ENCODE peak calls at places on chromosomes 16 and 17, in nine cellular contexts. I is AG09319, T is A549, Q is lung, V is foreskin fibroblast, H is glutamatergic neuron, F is omental fat pad, W is tibial artery, L is breast epithelium. B is an unnamed sample.

GRCh38 chr16:19699472-19699871 is 18.6 kb downstream of the KNOP1 start:
- DNase-seq in I (no peak), T (no peak), Q (no peak), V (no peak), H (no peak), F (no peak), W (no peak), L (no peak), B (no peak)

GRCh38 chr16:75341934-75342811 is 90.7 kb upstream of the BCAR1 start:
- DNase-seq in I (no peak), T (no peak), Q (no peak), V (peak), H (no peak), F (no peak), W (no peak), L (no peak), B (no peak)

GRCh38 chr16:67537636-67538591 is 9.3 kb downstream of the RIPOR1 start:
- DNase-seq in I (no peak), T (no peak), Q (peak), V (no peak), H (peak), F (no peak), W (no peak), L (peak), B (no peak)

GRCh38 chr17:44324092-44324570 is 492 bp downstream of the SLC25A39 start:
- DNase-seq in I (no peak), T (no peak), Q (no peak), V (no peak), H (no peak), F (no peak), W (no peak), L (no peak), B (no peak)

GRCh38 chr16:15536813-15537212 is 102.4 kb downstream of the BMERB1 start:
- DNase-seq in I (no peak), T (no peak), Q (no peak), V (no peak), H (no peak), F (no peak), W (no peak), L (no peak), B (no peak)

GRCh38 chr17:73283841-73284282 is 22.2 kb upstream of the CPSF4L start:
- DNase-seq in I (no peak), T (no peak), Q (no peak), V (no peak), H (peak), F (no peak), W (peak), L (no peak), B (peak)

GRCh38 chr16:52629296-52629695 is 82.4 kb upstream of the TOX3 start:
- DNase-seq in I (no peak), T (no peak), Q (no peak), V (no peak), H (no peak), F (no peak), W (no peak), L (no peak), B (no peak)

GRCh38 chr16:15827299-15827698 is 29.5 kb downstream of the MYH11 start:
- DNase-seq in I (no peak), T (no peak), Q (no peak), V (no peak), H (no peak), F (no peak), W (peak), L (no peak), B (no peak)

GRCh38 chr17:60091908-60092331 is 13.2 kb upstream of the HEATR6 start:
- DNase-seq in I (no peak), T (no peak), Q (no peak), V (no peak), H (no peak), F (no peak), W (no peak), L (no peak), B (no peak)

GRCh38 chr17:29891131-29891530 is 38.9 kb downstream of the SSH2 start:
- DNase-seq in I (no peak), T (no peak), Q (no peak), V (no peak), H (no peak), F (no peak), W (no peak), L (no peak), B (no peak)

GRCh38 chr17:75876938-75877751 is 1.2 kb downstream of the TRIM47 start:
- DNase-seq in I (peak), T (peak), Q (peak), V (peak), H (no peak), F (peak), W (peak), L (peak), B (peak)
- TF ChIP-seq CTCF in I (peak), T (no peak), Q (peak), V (no peak), H (no peak), F (no peak), W (no peak), L (no peak), B (no peak)

DNA sequence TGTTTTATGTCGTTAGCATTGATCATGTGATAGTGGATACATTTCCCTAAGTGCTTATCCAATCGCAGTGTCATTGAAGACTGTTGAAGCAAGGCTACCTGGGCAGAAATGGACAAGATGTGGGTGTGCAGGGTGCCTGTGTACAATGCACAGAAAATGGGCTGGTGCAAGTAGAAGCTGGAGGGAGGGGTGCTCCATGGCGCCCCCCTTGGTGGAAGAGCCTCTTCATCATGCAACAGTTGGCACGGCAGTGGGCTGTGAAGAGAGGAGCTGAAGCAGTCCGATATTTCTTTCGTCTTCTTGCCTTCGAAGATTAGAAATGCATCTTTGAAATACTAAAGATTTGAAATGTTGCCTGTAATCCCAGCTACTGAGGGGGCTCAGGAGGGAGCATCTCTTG is 100.5 kb downstream of the PLCG2 start:
- DNase-seq in I (no peak), T (no peak), Q (no peak), V (no peak), H (no peak), F (no peak), W (no peak), L (no peak), B (no peak)
- TF ChIP-seq CTCF in I (peak), T (no peak), Q (no peak), V (no peak), H (peak), F (no peak), W (no peak), L (no peak), B (no peak)

GRCh38 chr17:58193641-58194259 is 1.2 kb downstream of the EPX start:
- DNase-seq in I (no peak), T (no peak), Q (no peak), V (no peak), H (no peak), F (no peak), W (no peak), L (no peak), B (no peak)
- TF ChIP-seq CTCF in I (no peak), T (no peak), Q (no peak), V (no peak), H (no peak), F (no peak), W (no peak), L (no peak), B (no peak)

GRCh38 chr17:82931696-82932060 is 91.9 kb upstream of the ZNF750 start:
- DNase-seq in I (peak), T (no peak), Q (no peak), V (peak), H (no peak), F (peak), W (peak), L (peak), B (peak)

GRCh38 chr17:82932146-82933005 is 92.6 kb upstream of the ZNF750 start:
- DNase-seq in I (peak), T (no peak), Q (no peak), V (peak), H (no peak), F (no peak), W (peak), L (peak), B (no peak)

GRCh38 chr17:82933006-82933310 is 93.1 kb upstream of the ZNF750 start:
- DNase-seq in I (no peak), T (no peak), Q (no peak), V (no peak), H (no peak), F (no peak), W (peak), L (peak), B (no peak)

GRCh38 chr17:82935944-82936767 is 96.3 kb upstream of the ZNF750 start:
- DNase-seq in I (no peak), T (no peak), Q (no peak), V (no peak), H (no peak), F (no peak), W (peak), L (peak), B (no peak)

GRCh38 chr17:82933911-82934310 is 94.1 kb upstream of the ZNF750 start:
- DNase-seq in I (no peak), T (no peak), Q (no peak), V (no peak), H (no peak), F (peak), W (peak), L (no peak), B (no peak)
- TF ChIP-seq CTCF in I (no peak), T (no peak), Q (no peak), V (no peak), H (no peak), F (no peak), W (no peak), L (no peak), B (no peak)

DNA sequence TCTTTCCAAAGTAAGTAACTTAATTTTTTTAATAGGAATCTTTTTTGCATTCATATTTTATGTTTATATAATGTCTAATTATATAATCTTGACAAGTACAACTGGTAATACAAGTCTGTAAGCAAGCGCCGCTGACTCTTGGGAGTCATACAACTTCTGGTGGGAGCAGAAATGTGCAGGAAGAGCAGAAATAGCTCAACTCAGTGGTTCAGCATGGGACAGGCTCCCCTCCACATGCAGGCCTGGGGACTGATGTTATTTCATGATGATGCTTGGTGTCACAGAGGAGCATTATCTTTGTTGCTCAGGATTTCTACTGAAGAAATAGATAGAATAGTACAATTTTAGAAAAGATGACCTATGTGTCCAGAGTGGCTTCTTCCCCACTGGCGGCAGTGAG is 10.7 kb downstream of the UQCRC2 start:
- DNase-seq in I (no peak), T (no peak), Q (no peak), V (no peak), H (no peak), F (no peak), W (no peak), L (no peak), B (no peak)
- TF ChIP-seq CTCF in I (no peak), T (no peak), Q (no peak), V (no peak), H (no peak), F (no peak), W (no peak), L (no peak), B (no peak)

GRCh38 chr16:76634847-76635697 is 357.9 kb downstream of the CNTNAP4 start:
- DNase-seq in I (no peak), T (no peak), Q (no peak), V (no peak), H (no peak), F (no peak), W (no peak), L (no peak), B (no peak)

GRCh38 chr16:76639685-76640289 is 362.6 kb downstream of the CNTNAP4 start:
- DNase-seq in I (no peak), T (peak), Q (no peak), V (no peak), H (peak), F (no peak), W (no peak), L (no peak), B (no peak)
- TF ChIP-seq CTCF in I (no peak), T (peak), Q (no peak), V (no peak), H (no peak), F (no peak), W (no peak), L (no peak), B (no peak)

DNA sequence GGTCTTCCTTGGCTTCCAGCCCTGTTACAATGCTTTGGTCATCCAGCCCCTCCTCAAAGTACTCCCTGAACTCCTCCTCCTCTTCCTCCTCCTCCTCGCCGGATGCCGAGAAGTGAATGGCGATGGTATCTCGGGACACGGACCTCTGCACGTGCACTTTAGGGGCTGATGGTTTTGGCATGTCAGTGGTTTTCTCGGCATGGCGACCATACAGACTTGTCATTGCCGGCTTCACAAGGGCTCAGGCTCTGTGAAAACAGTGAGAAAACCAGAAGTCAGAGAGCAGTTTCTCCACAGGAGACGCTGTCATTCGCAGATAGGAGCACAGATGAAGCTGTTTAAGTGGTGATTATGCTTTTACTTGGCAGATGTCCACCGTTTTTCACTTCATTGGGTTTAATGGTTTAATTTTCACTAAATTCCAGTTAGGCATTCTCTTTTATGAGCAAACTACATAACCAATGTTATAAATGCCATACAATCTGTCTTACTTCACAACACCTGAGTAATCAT is 49.0 kb downstream of the TEX2 start:
- DNase-seq in I (no peak), T (no peak), Q (no peak), V (no peak), H (no peak), F (no peak), W (no peak), L (no peak), B (no peak)
- TF ChIP-seq CTCF in I (no peak), T (no peak), Q (no peak), V (no peak), H (no peak), F (no peak), W (no peak), L (no peak), B (no peak)

GRCh38 chr16:47995354-47995753 is 160.4 kb downstream of the ABCC12 start:
- DNase-seq in I (no peak), T (no peak), Q (no peak), V (no peak), H (no peak), F (no peak), W (no peak), L (no peak), B (no peak)
- TF ChIP-seq CTCF in I (no peak), T (no peak), Q (no peak), V (no peak), H (no peak), F (no peak), W (no peak), L (no peak), B (no peak)

GRCh38 chr17:48503747-48504146 is 27.1 kb downstream of the HOXB1 start:
- DNase-seq in I (no peak), T (no peak), Q (no peak), V (no peak), H (no peak), F (no peak), W (no peak), L (no peak), B (no peak)

GRCh38 chr17:48502901-48503300 is 27.9 kb downstream of the HOXB1 start:
- DNase-seq in I (no peak), T (no peak), Q (no peak), V (no peak), H (no peak), F (no peak), W (no peak), L (no peak), B (no peak)

GRCh38 chr17:48505788-48506187 is 25.0 kb downstream of the HOXB1 start:
- DNase-seq in I (no peak), T (peak), Q (no peak), V (peak), H (no peak), F (no peak), W (no peak), L (no peak), B (no peak)

GRCh38 chr17:48504953-48505352 is 25.9 kb downstream of the HOXB1 start:
- DNase-seq in I (no peak), T (no peak), Q (no peak), V (no peak), H (no peak), F (no peak), W (no peak), L (no peak), B (no peak)

DNA sequence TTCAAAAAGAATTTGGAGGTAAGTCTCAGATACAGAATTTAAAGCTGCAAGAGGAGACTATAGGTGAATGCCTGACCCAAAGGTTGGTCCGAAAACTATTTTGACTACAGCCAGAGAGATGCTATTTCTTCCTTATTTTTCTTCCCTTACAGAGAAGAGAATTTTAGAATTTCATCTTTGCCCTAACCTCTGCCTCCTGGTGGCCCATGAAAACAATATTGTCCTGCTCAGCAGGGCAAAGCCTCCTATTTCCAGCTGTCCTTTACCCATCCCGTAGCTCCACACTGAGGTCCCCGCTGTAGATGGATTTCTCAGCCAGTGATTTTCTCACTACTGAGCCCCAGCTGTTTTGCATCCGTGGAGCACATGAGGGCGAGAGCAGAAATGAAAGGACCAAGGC is 24.6 kb downstream of the HOXB1 start:
- DNase-seq in I (no peak), T (no peak), Q (no peak), V (no peak), H (no peak), F (no peak), W (no peak), L (no peak), B (no peak)
- TF ChIP-seq CTCF in I (no peak), T (no peak), Q (no peak), V (no peak), H (no peak), F (no peak), W (no peak), L (no peak), B (no peak)

DNA sequence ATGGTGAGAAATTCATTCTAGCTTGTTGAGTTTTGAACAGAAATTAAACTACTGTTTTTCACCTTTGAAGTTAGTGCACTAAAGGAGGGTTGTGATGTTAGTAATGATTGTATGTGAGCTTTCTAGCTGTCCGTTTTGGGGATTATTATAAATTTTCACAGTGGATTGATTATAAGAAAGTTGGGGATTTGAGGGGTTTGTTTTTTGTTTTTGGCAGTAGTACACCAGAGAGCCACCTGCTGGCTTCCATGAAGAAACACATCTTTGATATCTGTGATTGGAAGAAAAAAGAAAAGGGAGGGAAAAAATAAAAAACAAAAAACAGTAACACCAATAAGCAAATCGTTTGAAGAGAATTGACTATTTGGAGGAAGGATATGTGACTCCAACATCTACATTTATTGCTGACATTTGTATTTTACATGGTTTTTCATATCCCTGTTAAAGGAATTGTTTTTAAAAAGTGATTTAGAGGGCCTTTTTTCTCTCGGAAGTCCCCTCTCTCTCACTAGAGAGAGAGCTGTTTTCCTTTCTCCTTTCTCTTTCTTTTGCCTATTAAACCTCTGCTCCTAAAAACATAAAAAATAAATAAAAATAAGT is 1469.5 kb upstream of the GOT2 start:
- DNase-seq in I (peak), T (peak), Q (no peak), V (peak), H (no peak), F (no peak), W (no peak), L (no peak), B (no peak)
- TF ChIP-seq CTCF in I (peak), T (peak), Q (no peak), V (peak), H (peak), F (no peak), W (peak), L (no peak), B (peak)